ENCODE peak calls at places on chromosome 1, in four cellular contexts. J is body of pancreas, B is pancreas, G is WERI-Rb-1. R is an unnamed sample.

GRCh38 chr1:234458352-234459027 is 20.5 kb downstream of the TARBP1 start:
- DNase-seq in J (no peak), B (no peak), G (no peak), R (no peak)

GRCh38 chr1:90175490-90176157 is 180.7 kb downstream of the ZNF326 start:
- DNase-seq in J (no peak), B (no peak), G (no peak), R (no peak)

GRCh38 chr1:38603907-38604306 is 255.7 kb downstream of the RRAGC start:
- DNase-seq in J (no peak), B (no peak), G (no peak), R (no peak)

GRCh38 chr1:192941722-192942411 is 117.3 kb downstream of the UCHL5 start:
- DNase-seq in J (no peak), B (no peak), G (peak), R (no peak)

GRCh38 chr1:111191496-111191895 is 8.9 kb downstream of the DENND2D start:
- DNase-seq in J (no peak), B (no peak), G (no peak), R (no peak)

GRCh38 chr1:59061876-59062275 is 235.0 kb upstream of the FGGY start:
- DNase-seq in J (peak), B (no peak), G (no peak), R (no peak)

GRCh38 chr1:19368964-19369363 is 56.8 kb downstream of the SLC66A1 start:
- DNase-seq in J (no peak), B (peak), G (no peak), R (no peak)

GRCh38 chr1:235917267-235917811 is 50.6 kb upstream of the LYST start:
- DNase-seq in J (peak), B (no peak), G (no peak), R (no peak)

GRCh38 chr1:25568090-25568833 is 24.9 kb downstream of the LDLRAP1 start:
- DNase-seq in J (no peak), B (no peak), G (peak), R (peak)

GRCh38 chr1:55420021-55420420 is 204.9 kb upstream of the USP24 start:
- DNase-seq in J (no peak), B (no peak), G (no peak), R (no peak)

GRCh38 chr1:85569122-85569521 is 11.4 kb upstream of the CCN1 start:
- DNase-seq in J (no peak), B (no peak), G (no peak), R (no peak)

GRCh38 chr1:98732985-98733781 is 71.7 kb downstream of the SNX7 start:
- DNase-seq in J (no peak), B (no peak), G (no peak), R (no peak)

GRCh38 chr1:160400284-160400645 is at the start of gene VANGL2:
- DNase-seq in J (peak), B (peak), G (peak), R (peak)

GRCh38 chr1:68384321-68384813 is 65.4 kb downstream of the RPE65 start:
- DNase-seq in J (no peak), B (no peak), G (no peak), R (no peak)

GRCh38 chr1:2556277-2557145 is at the start of gene TNFRSF14:
- DNase-seq in J (peak), B (peak), G (no peak), R (no peak)

GRCh38 chr1:41898191-41898713 is 20.5 kb downstream of the HIVEP3 start:
- DNase-seq in J (no peak), B (no peak), G (no peak), R (no peak)

GRCh38 chr1:64923294-64923718 is 43.0 kb downstream of the JAK1 start:
- DNase-seq in J (no peak), B (no peak), G (no peak), R (no peak)

GRCh38 chr1:116365353-116365780 is 7.7 kb upstream of the ATP1A1 start:
- DNase-seq in J (no peak), B (no peak), G (peak), R (no peak)

GRCh38 chr1:181651276-181651675 is 168.0 kb downstream of the CACNA1E start:
- DNase-seq in J (no peak), B (no peak), G (no peak), R (no peak)

GRCh38 chr1:171455967-171456366 is 29.4 kb upstream of the PRRC2C start:
- DNase-seq in J (no peak), B (no peak), G (no peak), R (no peak)

GRCh38 chr1:201385299-201385891 is 7.9 kb upstream of the TNNT2 start:
- DNase-seq in J (peak), B (peak), G (peak), R (peak)

GRCh38 chr1:89780721-89781120 is 40.1 kb upstream of the LRRC8D start:
- DNase-seq in J (no peak), B (no peak), G (no peak), R (no peak)

GRCh38 chr1:206735553-206736031 is 35.0 kb upstream of the IL19 start:
- DNase-seq in J (no peak), B (no peak), G (peak), R (no peak)

GRCh38 chr1:230149751-230150584 is 82.9 kb downstream of the GALNT2 start:
- DNase-seq in J (no peak), B (no peak), G (no peak), R (no peak)

GRCh38 chr1:26358411-26359384 is 4.8 kb upstream of the CRYBG2 start:
- DNase-seq in J (peak), B (no peak), G (no peak), R (peak)

GRCh38 chr1:218717611-218718010 is 372.5 kb downstream of the TGFB2 start:
- DNase-seq in J (no peak), B (no peak), G (no peak), R (no peak)

GRCh38 chr1:197998110-197998509 is 80.9 kb downstream of the LHX9 start:
- DNase-seq in J (no peak), B (no peak), G (no peak), R (peak)
- TF ChIP-seq CTCF in J (no peak), B (no peak), G (peak), R (peak)

DNA sequence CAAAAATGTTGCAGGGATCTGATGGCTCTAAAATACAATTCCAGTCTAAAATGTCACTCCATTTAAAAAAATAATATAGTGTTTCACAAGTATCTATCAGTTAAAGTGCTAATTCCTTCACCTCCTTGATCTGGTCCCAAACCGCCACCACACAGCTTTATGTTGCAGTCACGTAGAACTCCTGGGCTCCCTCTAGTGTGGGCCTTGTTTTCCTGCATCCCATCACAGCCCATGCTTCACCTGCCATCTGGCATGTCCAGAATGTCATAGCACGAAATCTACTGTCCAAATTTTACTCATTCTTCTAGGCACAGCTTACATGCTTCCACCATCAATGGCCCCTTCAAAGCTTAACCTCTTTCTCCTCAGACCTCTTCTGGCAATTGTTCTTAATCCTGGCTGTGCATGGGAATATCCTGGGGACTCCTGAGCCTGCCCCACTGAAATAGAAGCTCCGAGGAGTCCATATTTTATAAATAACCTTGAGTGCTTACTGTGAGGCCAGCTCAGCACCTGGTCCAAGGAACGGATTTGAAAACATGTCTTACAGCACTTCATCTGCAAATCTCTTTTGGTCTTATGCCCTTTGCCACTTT is 15.5 kb downstream of the FYB2 start:
- DNase-seq in J (peak), B (no peak), G (peak), R (peak)
- TF ChIP-seq CTCF in J (no peak), B (peak), G (peak), R (peak)

GRCh38 chr1:202596638-202597037 is 113.6 kb downstream of the SYT2 start:
- DNase-seq in J (no peak), B (no peak), G (no peak), R (no peak)

GRCh38 chr1:202599669-202600431 is 110.4 kb downstream of the SYT2 start:
- DNase-seq in J (peak), B (no peak), G (peak), R (peak)

GRCh38 chr1:202605515-202605914 is 104.7 kb downstream of the SYT2 start:
- DNase-seq in J (no peak), B (no peak), G (no peak), R (no peak)

GRCh38 chr1:202597090-202597761 is 113.0 kb downstream of the SYT2 start:
- DNase-seq in J (no peak), B (no peak), G (no peak), R (no peak)

DNA sequence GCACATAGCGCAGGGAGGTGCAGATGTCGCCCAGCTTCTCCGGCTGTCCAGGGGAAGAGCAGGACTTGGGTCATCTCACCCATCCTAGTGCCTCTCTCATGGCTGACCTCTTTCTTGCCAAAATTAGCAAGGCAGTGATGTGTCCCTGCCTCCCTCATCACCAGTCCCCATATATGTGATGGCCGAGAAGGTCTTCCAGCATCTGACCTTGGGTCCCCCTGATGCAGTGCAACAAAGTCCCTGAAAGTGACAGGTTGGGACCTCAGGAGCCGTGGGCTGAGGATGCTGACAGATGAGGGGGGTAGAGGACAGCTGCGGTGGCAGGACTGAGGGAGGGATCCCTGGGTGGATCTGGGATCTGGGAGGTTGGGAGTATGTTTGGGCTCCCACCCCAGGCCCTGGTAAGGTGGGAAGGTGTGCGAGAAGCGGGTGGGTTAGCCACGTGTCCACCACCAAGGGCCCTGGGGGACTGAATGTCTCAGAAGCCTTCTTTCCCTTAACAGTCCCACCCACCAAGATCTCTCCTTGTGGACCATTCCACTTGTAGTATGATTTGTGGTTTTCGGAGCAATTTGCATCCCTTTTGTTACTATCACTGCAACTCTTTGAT is 109.7 kb downstream of the SYT2 start:
- DNase-seq in J (no peak), B (no peak), G (no peak), R (no peak)
- TF ChIP-seq CTCF in J (no peak), B (no peak), G (no peak), R (no peak)

GRCh38 chr1:14790967-14791366 is 192.5 kb downstream of the KAZN start:
- DNase-seq in J (no peak), B (no peak), G (no peak), R (no peak)

GRCh38 chr1:14788065-14788464 is 189.6 kb downstream of the KAZN start:
- DNase-seq in J (no peak), B (no peak), G (no peak), R (no peak)

GRCh38 chr1:14794136-14794768 is 195.8 kb downstream of the KAZN start:
- DNase-seq in J (no peak), B (no peak), G (peak), R (no peak)

GRCh38 chr1:14795589-14795988 is 197.1 kb downstream of the KAZN start:
- DNase-seq in J (no peak), B (no peak), G (no peak), R (no peak)

DNA sequence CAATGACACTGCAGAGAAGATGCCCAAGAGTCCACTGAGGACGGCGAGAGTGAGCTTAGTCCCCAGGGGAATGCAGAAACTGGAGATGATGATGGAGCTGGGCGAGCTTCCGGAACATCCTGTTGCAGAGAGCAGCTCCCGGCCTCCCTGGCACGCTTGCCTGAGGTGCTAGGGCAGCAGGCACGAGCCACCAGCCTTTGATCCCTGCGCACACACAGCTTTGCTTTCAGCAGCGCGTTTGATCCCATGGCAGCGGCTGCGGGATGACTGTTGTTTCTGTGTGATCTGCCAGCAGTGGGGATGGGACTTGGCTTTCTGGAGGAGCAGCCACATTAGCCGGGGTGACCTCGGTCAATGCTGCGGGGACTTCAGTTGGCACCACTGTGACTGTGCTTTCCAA is 193.1 kb downstream of the KAZN start:
- DNase-seq in J (no peak), B (no peak), G (no peak), R (no peak)
- TF ChIP-seq CTCF in J (no peak), B (no peak), G (no peak), R (no peak)

GRCh38 chr1:220353229-220354012 is 81.2 kb upstream of the RAB3GAP2 start:
- DNase-seq in J (no peak), B (peak), G (peak), R (peak)
- TF ChIP-seq CTCF in J (no peak), B (no peak), G (peak), R (peak)

DNA sequence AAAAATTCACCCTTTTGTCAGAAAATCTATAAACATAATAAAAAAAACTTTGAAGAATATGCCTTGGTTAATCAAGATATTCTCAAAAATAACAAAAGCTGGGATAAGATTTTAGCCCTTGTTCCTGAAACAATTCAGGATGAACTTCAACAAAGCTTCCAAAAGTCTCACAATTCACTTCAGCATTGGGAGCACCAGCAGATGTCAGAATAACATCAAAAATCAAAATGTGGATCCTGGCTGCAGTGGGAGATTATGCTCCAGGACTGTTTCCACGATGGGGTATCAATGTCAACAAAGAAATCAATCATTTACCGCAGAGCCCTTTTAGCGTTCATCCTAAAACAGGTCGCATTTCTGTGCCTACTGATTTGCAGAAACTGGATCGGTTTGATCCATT is 35.2 kb downstream of the ZNF670 start:
- DNase-seq in J (no peak), B (no peak), G (no peak), R (no peak)
- TF ChIP-seq CTCF in J (no peak), B (no peak), G (no peak), R (no peak)

GRCh38 chr1:195894411-195894810 is 713.8 kb downstream of the KCNT2 start:
- DNase-seq in J (no peak), B (no peak), G (no peak), R (no peak)
- TF ChIP-seq CTCF in J (no peak), B (no peak), G (no peak), R (no peak)

GRCh38 chr1:180262628-180263488 is 32.8 kb downstream of the LHX4 start:
- DNase-seq in J (no peak), B (peak), G (no peak), R (no peak)

GRCh38 chr1:180266275-180267210 is 36.5 kb downstream of the LHX4 start:
- DNase-seq in J (no peak), B (peak), G (no peak), R (peak)

GRCh38 chr1:180265201-180265600 is 35.1 kb downstream of the LHX4 start:
- DNase-seq in J (no peak), B (no peak), G (no peak), R (peak)

GRCh38 chr1:180265871-180266270 is 35.8 kb downstream of the LHX4 start:
- DNase-seq in J (no peak), B (peak), G (no peak), R (no peak)

DNA sequence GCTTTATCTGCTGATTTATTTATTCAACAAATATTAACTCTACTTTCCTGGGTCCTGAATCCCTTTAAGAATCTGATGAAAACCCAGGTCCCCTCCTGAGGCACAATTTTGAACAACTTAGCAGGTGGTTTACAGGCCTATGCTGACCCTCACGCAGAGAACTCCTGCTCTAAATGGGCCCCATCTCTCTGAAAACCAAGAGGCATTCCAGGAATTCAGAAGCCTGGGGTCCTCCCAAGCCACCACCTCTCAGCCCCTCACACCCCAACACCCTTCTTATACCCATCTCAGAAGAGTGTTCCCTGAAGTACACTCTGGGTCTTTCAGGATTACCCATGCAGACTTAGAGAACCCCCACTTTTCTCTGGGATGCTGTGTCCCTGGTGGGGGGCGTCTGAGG is 34.5 kb downstream of the LHX4 start:
- DNase-seq in J (no peak), B (no peak), G (no peak), R (no peak)
- TF ChIP-seq CTCF in J (no peak), B (no peak), G (no peak), R (no peak)

DNA sequence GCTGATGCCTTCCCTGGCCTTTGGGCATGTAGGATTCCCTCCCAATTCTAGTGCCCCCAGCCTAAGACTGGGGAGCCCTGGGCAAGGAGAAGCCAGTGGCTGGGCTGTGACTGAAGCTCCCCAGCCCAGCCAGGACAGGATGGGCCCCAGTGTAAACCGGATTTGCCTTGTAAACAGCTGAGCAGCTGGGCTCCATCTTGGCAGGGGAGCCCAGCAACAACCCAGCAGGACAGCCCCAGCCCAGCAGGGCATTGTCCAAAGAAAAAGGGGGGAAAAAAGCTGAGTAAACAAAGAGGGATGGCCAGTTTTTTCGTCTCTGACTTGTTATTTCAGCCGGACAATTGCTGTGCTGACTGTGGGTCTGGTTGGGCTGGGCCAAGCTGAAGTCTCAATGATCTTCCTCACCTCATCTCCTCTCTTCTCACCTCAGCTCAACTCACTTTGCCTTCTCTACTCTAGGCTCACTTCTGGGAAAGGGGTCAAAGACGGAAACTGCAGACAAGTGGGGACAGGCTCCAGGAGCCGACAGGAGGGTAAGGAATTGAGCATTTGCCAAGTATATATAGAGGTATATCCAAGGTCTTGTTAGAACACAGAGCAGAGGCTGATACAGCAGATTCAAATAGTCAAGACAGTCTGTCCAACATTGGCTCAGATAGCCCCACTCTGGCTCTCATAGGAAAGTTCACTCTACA is 97.7 kb downstream of the TMEM53 start:
- DNase-seq in J (no peak), B (no peak), G (no peak), R (no peak)
- TF ChIP-seq CTCF in J (no peak), B (no peak), G (no peak), R (no peak)

R was measured in H9.